ENCODE peak calls at places on chromosomes 13 and 19, in four cellular contexts. B is heart left ventricle, W is astrocyte of the cerebellum, M is body of pancreas. F is an unnamed sample.

GRCh38 chr19:35031072-35031881 is 1.0 kb downstream of the SCN1B start:
- DNase-seq in M (no peak), B (no peak), W (no peak), F (no peak)

GRCh38 chr19:55463583-55464031 is 944 bp downstream of the C19orf85 start:
- DNase-seq in B (no peak), M (no peak), W (no peak), F (no peak)

GRCh38 chr19:47176627-47177090 is 46.0 kb downstream of the SAE1 start:
- DNase-seq in B (no peak), W (peak), M (no peak), F (no peak)

GRCh38 chr13:101140087-101140770 is 276.1 kb downstream of the NALCN start:
- DNase-seq in W (no peak), B (no peak), M (no peak), F (no peak)

GRCh38 chr13:107035186-107035585 is 467.2 kb upstream of the ARGLU1 start:
- DNase-seq in M (no peak), W (no peak), B (no peak), F (no peak)

GRCh38 chr19:54316746-54317107 is 3.8 kb upstream of the LILRA5 start:
- DNase-seq in B (no peak), M (peak), W (no peak), F (no peak)

GRCh38 chr19:6660930-6661329 is 9.0 kb downstream of the TNFSF14 start:
- DNase-seq in W (no peak), M (no peak), B (no peak), F (no peak)

GRCh38 chr19:35710784-35711723 is 6.7 kb downstream of the ZBTB32 start:
- DNase-seq in M (no peak), W (no peak), B (no peak), F (no peak)

GRCh38 chr13:27446986-27447583 is 3.3 kb downstream of the MTIF3 start:
- DNase-seq in B (no peak), M (no peak), W (no peak), F (no peak)

GRCh38 chr13:51816604-51817254 is 12.8 kb upstream of the DHRS12 start:
- DNase-seq in W (no peak), M (no peak), B (no peak), F (no peak)

GRCh38 chr13:46296465-46296822 is 84.7 kb downstream of the LRRC63 start:
- DNase-seq in W (no peak), M (no peak), B (no peak), F (no peak)

GRCh38 chr19:29515706-29516357 is 10.0 kb upstream of the VSTM2B start:
- DNase-seq in M (no peak), W (no peak), B (peak), F (no peak)

GRCh38 chr13:97749174-97749573 is 204.3 kb upstream of the IPO5 start:
- DNase-seq in M (no peak), W (no peak), B (no peak), F (no peak)

GRCh38 chr13:85497652-85498051 is 301.6 kb downstream of the SLITRK6 start:
- DNase-seq in M (no peak), W (peak), B (no peak), F (no peak)

GRCh38 chr19:44755219-44755618 is 6.7 kb downstream of the BCL3 start:
- DNase-seq in W (no peak), M (peak), B (no peak), F (no peak)

GRCh38 chr19:35963514-35963913 is 27.3 kb downstream of the LRFN3 start:
- DNase-seq in B (no peak), W (peak), M (peak), F (peak)

GRCh38 chr13:79451500-79451962 is 29.4 kb upstream of the NDFIP2 start:
- DNase-seq in W (peak), M (peak), B (no peak), F (no peak)

GRCh38 chr13:34458756-34459462 is 483.2 kb upstream of the NBEA start:
- DNase-seq in W (no peak), M (no peak), B (no peak), F (no peak)

GRCh38 chr13:47433461-47434005 is 536.7 kb upstream of the HTR2A start:
- DNase-seq in W (no peak), M (no peak), B (no peak), F (no peak)

GRCh38 chr19:16191216-16191908 is 6.2 kb downstream of the FAM32A start:
- DNase-seq in M (no peak), W (no peak), B (peak), F (no peak)

GRCh38 chr13:98187862-98188261 is 10.8 kb upstream of the RNF113B start:
- DNase-seq in B (no peak), W (no peak), M (no peak), F (no peak)

GRCh38 chr13:51763486-51763885 is 40.5 kb downstream of the DHRS12 start:
- DNase-seq in B (no peak), W (no peak), M (no peak), F (no peak)

GRCh38 chr19:48819366-48819816 is 8.6 kb upstream of the BCAT2 start:
- DNase-seq in M (peak), W (no peak), B (peak), F (peak)

GRCh38 chr13:51945149-51945548 is 66.1 kb downstream of the ATP7B start:
- DNase-seq in B (no peak), M (no peak), W (no peak), F (no peak)

GRCh38 chr19:55095260-55096060 is 19.8 kb downstream of the EPS8L1 start:
- DNase-seq in B (peak), M (no peak), W (no peak), F (no peak)

GRCh38 chr13:97262058-97262457 is 39.9 kb downstream of the MBNL2 start:
- DNase-seq in M (no peak), B (no peak), W (no peak), F (no peak)

GRCh38 chr13:41061914-41062837 is 867 bp downstream of the WBP4 start:
- DNase-seq in B (no peak), M (no peak), W (peak), F (no peak)

GRCh38 chr19:5397804-5398692 is 57.2 kb upstream of the ZNRF4 start:
- DNase-seq in B (no peak), M (no peak), W (no peak), F (no peak)

GRCh38 chr19:40601061-40601973 is at the start of gene LTBP4:
- DNase-seq in B (peak), M (peak), W (no peak), F (no peak)

GRCh38 chr13:74555291-74556001 is 421.2 kb upstream of the KLF12 start:
- DNase-seq in W (no peak), M (no peak), B (no peak), F (no peak)

GRCh38 chr13:36323951-36324566 is 22.1 kb downstream of the SPART start:
- DNase-seq in B (no peak), W (peak), M (no peak), F (no peak)

GRCh38 chr13:71879129-71879535 is 12.1 kb upstream of the DACH1 start:
- DNase-seq in B (no peak), W (no peak), M (peak), F (no peak)

GRCh38 chr13:90091611-90092010 is 1255.9 kb upstream of the MIR17HG start:
- DNase-seq in M (no peak), B (no peak), W (no peak), F (no peak)

GRCh38 chr13:77918391-77919261 is at the start of gene EDNRB:
- DNase-seq in W (peak), B (peak), M (peak), F (no peak)

GRCh38 chr19:1672038-1672768 is 19.8 kb upstream of the TCF3 start:
- DNase-seq in B (no peak), M (no peak), W (no peak), F (no peak)

GRCh38 chr19:1672769-1673644 is 20.6 kb upstream of the TCF3 start:
- DNase-seq in W (no peak), M (no peak), B (no peak), F (no peak)

GRCh38 chr19:1673645-1674292 is 21.4 kb upstream of the TCF3 start:
- DNase-seq in M (peak), W (no peak), B (no peak), F (no peak)

GRCh38 chr19:1674293-1674679 is 21.9 kb upstream of the TCF3 start:
- DNase-seq in B (no peak), M (no peak), W (no peak), F (no peak)

DNA sequence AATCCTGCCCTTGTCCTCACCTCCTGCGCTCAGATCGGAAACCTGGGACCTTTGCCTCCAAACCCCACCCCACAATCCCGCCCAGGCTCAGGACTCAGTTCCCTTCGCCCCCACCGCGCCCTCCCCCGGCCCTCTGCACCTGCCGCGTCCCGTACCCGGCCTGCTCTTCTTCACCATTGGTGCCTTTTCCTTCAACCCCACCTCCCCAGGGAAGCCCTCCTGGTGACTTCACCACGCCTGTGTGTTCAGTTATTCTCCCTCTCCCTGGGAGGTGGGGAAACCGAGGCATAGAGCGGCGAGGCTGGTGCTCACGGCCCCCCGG is 19.3 kb upstream of the TCF3 start:
- DNase-seq in B (no peak), M (no peak), W (no peak), F (no peak)
- H3K4me3 ChIP-seq in B (peak), M (no peak), W (no peak), F (no peak)

GRCh38 chr19:19650331-19650730 is 6.9 kb upstream of the GMIP start:
- DNase-seq in B (no peak), W (no peak), M (no peak), F (no peak)
- H3K4me3 ChIP-seq in B (no peak), W (no peak), M (no peak), F (no peak)

GRCh38 chr13:111252449-111253124 is 67.9 kb upstream of the TEX29 start:
- DNase-seq in M (no peak), B (no peak), W (no peak), F (no peak)
- H3K4me3 ChIP-seq in M (no peak), B (no peak), W (no peak), F (no peak)

DNA sequence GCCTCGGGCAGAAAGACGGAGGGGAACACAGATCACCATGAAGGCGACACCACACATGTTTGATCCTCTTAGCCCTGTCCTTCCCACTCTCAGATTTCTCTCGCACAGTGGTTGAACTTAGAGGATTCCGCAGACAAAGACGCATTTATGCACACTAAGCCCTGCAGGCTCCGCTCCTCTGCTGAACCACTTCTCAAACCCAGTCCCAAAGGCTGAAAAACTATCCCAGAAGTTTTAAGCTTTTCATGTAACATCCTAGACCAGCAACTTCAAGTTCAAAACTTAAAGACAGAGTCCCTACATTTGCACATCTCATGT is 537.3 kb downstream of the EFNB2 start:
- DNase-seq in M (no peak), W (no peak), B (no peak), F (no peak)
- H3K4me3 ChIP-seq in M (no peak), W (no peak), B (no peak), F (no peak)

DNA sequence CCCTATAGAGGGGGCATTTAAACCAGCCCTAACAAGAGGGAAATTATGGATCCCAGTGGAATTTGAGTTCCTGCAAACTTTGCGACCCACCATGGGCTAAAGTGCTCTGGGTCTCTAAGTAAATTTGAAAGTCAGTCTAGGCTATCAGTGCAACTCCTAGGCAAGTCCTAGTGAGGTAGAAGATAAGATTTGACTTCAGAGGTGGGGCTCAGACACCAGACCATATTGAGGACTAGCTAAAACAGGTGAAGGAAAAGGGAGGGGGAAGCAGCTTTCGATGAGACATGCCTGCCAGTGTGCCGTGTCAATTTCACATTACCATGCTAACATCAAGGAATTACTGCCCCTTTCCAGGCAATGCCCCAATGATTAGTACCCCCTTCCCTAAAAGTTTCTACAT is 38.4 kb downstream of the CD320 start:
- DNase-seq in M (no peak), W (no peak), B (no peak), F (no peak)
- H3K4me3 ChIP-seq in M (no peak), W (no peak), B (no peak), F (no peak)

GRCh38 chr19:45969676-45970075 is 4.0 kb downstream of the NOVA2 start:
- DNase-seq in M (no peak), W (no peak), B (no peak), F (no peak)

GRCh38 chr19:45973564-45974338 is at the start of gene NOVA2:
- DNase-seq in W (peak), B (peak), M (peak), F (no peak)

GRCh38 chr19:45972944-45973525 is 630 bp downstream of the NOVA2 start:
- DNase-seq in B (no peak), M (no peak), W (no peak), F (no peak)

GRCh38 chr19:45971260-45971902 is 2.3 kb downstream of the NOVA2 start:
- DNase-seq in M (no peak), B (no peak), W (no peak), F (no peak)

GRCh38 chr19:45972081-45972943 is 1.4 kb downstream of the NOVA2 start:
- DNase-seq in W (no peak), B (no peak), M (no peak), F (no peak)
- H3K4me3 ChIP-seq in W (peak), B (peak), M (no peak), F (no peak)

DNA sequence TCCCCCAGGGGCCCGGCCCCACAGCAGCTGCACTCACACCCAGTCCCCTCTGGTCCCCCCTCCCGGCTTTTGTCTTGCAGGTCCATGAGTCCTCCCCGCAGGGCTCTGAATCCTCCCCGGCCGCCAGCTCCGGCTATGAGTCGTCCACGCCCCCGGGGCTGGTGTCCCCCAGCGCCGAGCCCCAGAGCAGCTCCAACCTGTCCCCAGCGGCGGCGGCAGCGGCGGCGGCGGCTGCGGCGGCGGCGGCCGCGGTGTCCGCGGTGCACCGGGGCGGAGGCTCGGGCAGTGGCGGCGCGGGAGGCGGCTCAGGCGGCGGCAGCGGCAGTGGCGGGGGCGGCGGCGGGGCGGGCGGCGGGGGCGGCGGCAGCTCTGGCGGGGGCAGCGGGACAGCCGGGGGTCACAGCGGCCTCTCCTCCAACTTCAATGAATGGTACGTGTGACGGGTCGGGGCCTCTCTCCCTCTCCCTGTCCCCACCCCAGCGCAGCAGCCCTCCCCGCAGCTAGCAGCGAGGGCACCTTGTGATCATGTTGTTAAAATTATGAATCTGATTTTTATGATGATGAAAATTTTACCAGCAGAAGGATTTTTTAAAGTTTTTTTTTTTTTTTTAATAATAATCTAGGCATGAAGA is 3.8 kb downstream of the ZIC2 start:
- DNase-seq in W (no peak), B (no peak), M (no peak), F (no peak)
- H3K4me3 ChIP-seq in W (peak), B (no peak), M (no peak), F (no peak)

DNA sequence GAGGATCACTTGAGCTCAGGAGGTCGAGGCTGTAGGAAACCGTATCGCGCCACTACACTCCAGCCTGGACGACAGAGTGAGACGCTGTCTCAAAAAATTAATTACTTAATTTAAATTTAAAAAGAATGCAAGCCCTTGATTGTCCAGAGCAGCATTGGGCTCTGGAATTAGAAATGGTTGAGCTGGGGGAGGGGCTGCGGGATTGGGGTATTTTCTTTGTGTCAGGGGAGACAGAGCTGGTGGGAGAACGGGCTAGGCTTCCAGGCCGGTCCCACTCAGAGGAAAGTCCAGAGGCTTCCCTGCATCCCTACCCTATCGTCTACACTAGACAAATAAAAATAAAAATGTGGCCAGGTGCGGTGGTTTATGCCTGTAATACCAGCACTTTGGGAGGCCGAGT is 2.2 kb upstream of the RAB3A start:
- DNase-seq in M (no peak), W (no peak), B (no peak), F (no peak)
- H3K4me3 ChIP-seq in M (no peak), W (peak), B (no peak), F (no peak)

GRCh38 chr19:42198676-42199439 is 18.6 kb downstream of the DEDD2 start:
- DNase-seq in M (no peak), W (no peak), B (peak), F (no peak)
- H3K4me3 ChIP-seq in M (no peak), W (no peak), B (no peak), F (no peak)

GRCh38 chr19:3606690-3607289 is at the start of gene TBXA2R:
- DNase-seq in M (peak), W (no peak), B (peak), F (no peak)
- H3K4me3 ChIP-seq in M (no peak), W (peak), B (peak), F (peak)